ENCODE peak calls at places on chromosomes 1 and 21, in eight cellular contexts. S, M, N, A, P, C, W and O are unnamed samples.

GRCh38 chr1:93489756-93490155 is 41.8 kb downstream of the FNBP1L start:
- DNase-seq in S (no peak), M (no peak), N (no peak), A (no peak), P (no peak), C (no peak), W (no peak), O (no peak)

GRCh38 chr1:203891950-203892349 is 30.6 kb downstream of the SNRPE start:
- DNase-seq in S (no peak), M (no peak), N (no peak), A (no peak), P (no peak), C (no peak), W (no peak), O (no peak)

GRCh38 chr1:70979879-70980278 is 67.7 kb downstream of the PTGER3 start:
- DNase-seq in S (no peak), M (no peak), N (no peak), A (no peak), P (no peak), C (no peak), W (no peak), O (no peak)

GRCh38 chr1:175015243-175015642 is 8.0 kb downstream of the MRPS14 start:
- DNase-seq in S (no peak), M (no peak), N (no peak), A (no peak), P (no peak), C (no peak), W (no peak), O (no peak)

GRCh38 chr1:233607252-233608119 is 6.4 kb upstream of the KCNK1 start:
- DNase-seq in S (no peak), M (no peak), N (no peak), A (no peak), P (peak), C (no peak), W (no peak), O (peak)

GRCh38 chr1:221839794-221840395 is 98.0 kb upstream of the DUSP10 start:
- DNase-seq in S (peak), M (no peak), N (peak), A (peak), P (no peak), C (peak), W (peak), O (peak)

GRCh38 chr1:226325178-226325577 is 16.2 kb upstream of the LIN9 start:
- DNase-seq in S (no peak), M (no peak), N (no peak), A (no peak), P (no peak), C (no peak), W (peak), O (no peak)

GRCh38 chr1:237383825-237384612 is 342.0 kb downstream of the RYR2 start:
- DNase-seq in S (no peak), M (no peak), N (no peak), A (no peak), P (no peak), C (no peak), W (no peak), O (peak)

GRCh38 chr1:58457023-58457635 is 89.4 kb downstream of the OMA1 start:
- DNase-seq in S (no peak), M (no peak), N (no peak), A (no peak), P (peak), C (no peak), W (no peak), O (no peak)

GRCh38 chr1:165138960-165139359 is 217.6 kb downstream of the LMX1A start:
- DNase-seq in S (no peak), M (no peak), N (no peak), A (no peak), P (no peak), C (no peak), W (no peak), O (no peak)

GRCh38 chr1:7646164-7646563 is 124.9 kb upstream of the VAMP3 start:
- DNase-seq in S (no peak), M (no peak), N (no peak), A (no peak), P (no peak), C (no peak), W (no peak), O (no peak)

GRCh38 chr1:7292033-7292681 is 478.9 kb upstream of the VAMP3 start:
- DNase-seq in S (no peak), M (no peak), N (no peak), A (no peak), P (no peak), C (no peak), W (no peak), O (no peak)

GRCh38 chr1:247107694-247108093 is 3.5 kb upstream of the ZNF669 start:
- DNase-seq in S (no peak), M (no peak), N (no peak), A (no peak), P (no peak), C (no peak), W (no peak), O (no peak)

GRCh38 chr1:207335695-207336363 is 14.4 kb downstream of the CD55 start:
- DNase-seq in S (no peak), M (no peak), N (peak), A (no peak), P (peak), C (no peak), W (no peak), O (no peak)

GRCh38 chr1:32759997-32760623 is 57.0 kb downstream of the YARS1 start:
- DNase-seq in S (no peak), M (no peak), N (no peak), A (no peak), P (peak), C (peak), W (peak), O (peak)

GRCh38 chr21:18744840-18745239 is 341.3 kb upstream of the TMPRSS15 start:
- DNase-seq in S (no peak), M (no peak), N (no peak), A (no peak), P (no peak), C (no peak), W (no peak), O (no peak)

GRCh38 chr21:36860736-36861594 is 105.5 kb downstream of the HLCS start:
- DNase-seq in S (peak), M (no peak), N (no peak), A (no peak), P (peak), C (no peak), W (peak), O (no peak)

DNA sequence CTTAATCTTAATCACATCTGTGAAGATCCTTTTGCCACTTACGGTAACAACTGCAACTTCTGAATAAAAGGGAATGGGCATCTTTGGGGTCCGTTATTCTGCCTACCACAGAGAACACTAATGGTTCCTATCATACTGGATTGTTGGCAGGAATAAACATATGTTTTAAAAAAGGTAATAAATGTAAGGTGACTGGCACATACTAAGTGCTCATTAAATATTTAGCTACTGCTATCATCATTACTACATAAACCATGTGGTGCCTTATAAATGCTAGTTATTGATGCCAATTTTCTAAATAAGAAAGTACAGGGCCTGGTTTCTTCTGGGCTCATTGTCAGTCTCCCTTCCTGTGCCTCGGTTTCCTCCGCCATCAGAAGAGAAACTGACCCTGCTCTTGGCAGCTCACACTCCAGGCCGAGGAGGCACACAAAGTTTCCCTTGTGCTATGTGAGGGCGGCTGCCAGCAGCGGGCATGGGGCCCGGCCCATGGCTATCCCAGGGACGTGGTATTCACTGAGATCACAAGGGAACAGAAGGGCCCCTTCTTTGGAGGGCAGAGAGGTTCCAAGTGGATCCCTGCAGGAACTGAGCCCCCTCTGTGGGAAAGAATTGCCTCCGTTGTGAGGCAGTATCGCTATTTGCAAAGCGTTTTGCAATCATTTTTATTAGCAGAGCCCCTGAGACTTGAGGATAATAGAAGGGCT is 26.2 kb downstream of the NAV1 start:
- DNase-seq in S (no peak), M (no peak), N (no peak), A (peak), P (no peak), C (no peak), W (no peak), O (no peak)
- TF ChIP-seq POLR2A in S (no peak), M (no peak), N (no peak), A (no peak), P (no peak), C (no peak), W (no peak), O (no peak)

GRCh38 chr1:217137210-217137871 is 414.1 kb upstream of the ESRRG start:
- DNase-seq in S (no peak), M (no peak), N (no peak), A (no peak), P (no peak), C (no peak), W (no peak), O (no peak)
- TF ChIP-seq POLR2A in S (no peak), M (no peak), N (no peak), A (no peak), P (no peak), C (no peak), W (no peak), O (no peak)

DNA sequence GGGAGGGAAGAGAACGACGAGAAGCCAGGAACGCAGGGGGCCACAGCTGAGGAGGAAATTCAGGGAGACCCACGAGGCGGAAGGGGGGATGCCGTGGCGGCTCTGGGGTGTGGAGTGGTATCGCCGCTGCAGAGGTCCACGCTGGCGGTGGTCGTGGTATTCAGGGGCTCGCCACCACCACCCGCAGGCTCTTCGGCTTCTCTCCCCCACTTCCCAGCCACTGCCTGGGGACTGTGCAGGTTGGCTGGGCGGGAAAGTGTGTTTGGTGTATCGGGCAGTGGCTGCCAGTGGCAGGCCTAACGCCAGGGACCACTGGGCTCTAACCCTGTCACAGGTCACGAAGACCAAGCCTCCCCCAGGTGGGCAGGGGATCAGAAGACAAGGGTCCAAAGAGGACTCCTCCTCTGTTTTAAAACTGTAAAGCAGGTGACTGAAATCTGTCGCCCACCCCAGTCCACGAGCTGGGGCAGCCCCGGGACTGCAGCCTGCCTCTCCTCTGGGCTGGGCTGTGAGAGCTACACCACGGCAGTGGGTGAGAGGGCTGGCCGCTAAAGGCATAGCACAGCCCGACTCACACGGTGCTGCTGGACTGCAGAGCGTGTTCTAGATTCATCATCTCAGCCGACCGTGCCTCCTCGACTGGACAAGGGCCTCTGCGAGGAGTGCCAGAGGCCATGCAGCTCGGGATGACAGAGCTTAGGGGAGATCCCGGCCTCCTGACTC is 30.9 kb downstream of the SLC66A1 start:
- DNase-seq in S (no peak), M (no peak), N (no peak), A (no peak), P (no peak), C (no peak), W (no peak), O (no peak)
- TF ChIP-seq POLR2A in S (no peak), M (no peak), N (no peak), A (no peak), P (no peak), C (no peak), W (no peak), O (no peak)

DNA sequence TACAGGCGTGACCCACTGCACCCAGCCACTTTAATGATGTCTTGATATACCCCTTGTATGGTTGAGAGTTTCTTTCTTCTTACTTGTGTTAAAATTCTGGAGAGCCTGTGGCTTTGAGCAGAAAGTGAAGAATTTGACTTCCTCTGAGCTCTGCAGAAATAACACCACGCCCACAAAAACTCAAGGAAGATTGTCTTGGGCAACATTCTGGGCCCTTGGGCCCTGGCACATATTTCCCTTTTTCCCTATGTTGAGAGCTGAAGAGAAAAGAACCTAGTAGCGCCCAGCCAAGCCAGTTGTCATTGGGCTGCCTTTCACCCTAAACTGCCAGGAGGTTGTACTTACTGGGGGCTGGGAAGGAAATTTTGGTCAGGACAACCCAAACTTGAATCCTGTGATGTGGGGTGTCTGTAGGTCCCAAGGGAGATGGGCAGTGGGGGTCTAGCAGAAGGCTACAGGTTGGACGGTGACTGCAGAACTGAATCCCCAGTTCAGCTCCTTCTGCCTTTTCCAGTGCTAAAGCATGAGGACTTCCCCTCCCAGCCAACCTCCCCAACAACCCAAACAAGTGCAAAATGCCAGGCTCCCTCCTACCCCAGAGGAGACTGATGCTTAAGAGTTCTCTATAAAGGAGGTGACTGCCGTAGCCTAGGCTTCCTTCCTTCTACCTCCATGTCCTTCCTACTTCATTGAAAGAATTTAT is 11.7 kb upstream of the SNAPIN start:
- DNase-seq in S (no peak), M (no peak), N (no peak), A (no peak), P (no peak), C (no peak), W (peak), O (no peak)
- TF ChIP-seq POLR2A in S (no peak), M (peak), N (no peak), A (no peak), P (peak), C (no peak), W (no peak), O (no peak)